ENCODE peak calls at places on chromosomes 1 and 21, in four cellular contexts. One of them, this sample, is unnamed.

GRCh38 chr1:32014199-32014936 is 700 bp downstream of the KHDRBS1 start:
- DNase-seq in spleen: peak
- DNase-seq in prostate gland: peak
- DNase-seq in mesothelial cell of epicardium: peak
- DNase-seq in this sample: peak

GRCh38 chr1:238652346-238652968 is 733.9 kb upstream of the CHRM3 start:
- DNase-seq in spleen: no peak
- DNase-seq in prostate gland: no peak
- DNase-seq in mesothelial cell of epicardium: no peak
- DNase-seq in this sample: no peak

GRCh38 chr1:183493540-183494245 is 21.4 kb downstream of the SMG7 start:
- DNase-seq in spleen: no peak
- DNase-seq in prostate gland: no peak
- DNase-seq in mesothelial cell of epicardium: no peak
- DNase-seq in this sample: no peak

GRCh38 chr1:40477680-40478057 is 579 bp downstream of the ZFP69 start:
- DNase-seq in spleen: peak
- DNase-seq in prostate gland: no peak
- DNase-seq in mesothelial cell of epicardium: peak
- DNase-seq in this sample: peak

GRCh38 chr1:44808938-44809917 is 905 bp downstream of the BTBD19 start:
- DNase-seq in spleen: peak
- DNase-seq in prostate gland: no peak
- DNase-seq in mesothelial cell of epicardium: no peak
- DNase-seq in this sample: peak

GRCh38 chr1:65832296-65832695 is 39.6 kb downstream of the PDE4B start:
- DNase-seq in spleen: no peak
- DNase-seq in prostate gland: no peak
- DNase-seq in mesothelial cell of epicardium: no peak
- DNase-seq in this sample: no peak

GRCh38 chr1:41475346-41475745 is 9.1 kb downstream of the EDN2 start:
- DNase-seq in spleen: peak
- DNase-seq in prostate gland: no peak
- DNase-seq in mesothelial cell of epicardium: no peak
- DNase-seq in this sample: no peak

GRCh38 chr1:14142397-14143095 is 442.6 kb downstream of the PRDM2 start:
- DNase-seq in spleen: no peak
- DNase-seq in prostate gland: peak
- DNase-seq in mesothelial cell of epicardium: no peak
- DNase-seq in this sample: no peak

GRCh38 chr1:197663178-197663953 is 111.9 kb downstream of the DENND1B start:
- DNase-seq in spleen: no peak
- DNase-seq in prostate gland: no peak
- DNase-seq in mesothelial cell of epicardium: no peak
- DNase-seq in this sample: no peak

GRCh38 chr1:180791806-180792205 is 120.9 kb upstream of the KIAA1614 start:
- DNase-seq in spleen: no peak
- DNase-seq in prostate gland: no peak
- DNase-seq in mesothelial cell of epicardium: no peak
- DNase-seq in this sample: no peak

GRCh38 chr1:236155399-236155767 is 13.0 kb downstream of the GPR137B start:
- DNase-seq in spleen: no peak
- DNase-seq in prostate gland: no peak
- DNase-seq in mesothelial cell of epicardium: no peak
- DNase-seq in this sample: no peak

DNA sequence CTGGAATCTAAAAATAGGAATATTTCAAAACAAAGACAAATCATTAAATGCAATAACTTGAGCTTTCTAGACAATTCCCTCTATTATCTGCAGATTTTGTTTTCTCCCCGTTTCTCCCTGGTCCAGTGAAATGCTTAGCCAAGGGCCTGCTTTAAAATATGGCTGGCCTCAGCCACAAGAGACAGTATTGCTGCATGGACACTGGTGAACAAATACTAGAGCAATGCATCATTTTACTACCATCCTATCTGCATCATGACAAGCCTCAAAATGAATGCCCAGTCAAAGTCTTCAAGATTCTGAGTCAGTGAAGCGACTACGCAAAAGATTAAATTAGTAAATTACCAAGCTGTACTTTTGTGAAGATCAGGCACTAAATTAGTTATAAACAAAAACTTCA is 80.5 kb downstream of the ENAH start:
- DNase-seq in spleen: no peak
- DNase-seq in prostate gland: no peak
- DNase-seq in mesothelial cell of epicardium: no peak
- DNase-seq in this sample: no peak
- TF ChIP-seq CTCF in spleen: no peak
- TF ChIP-seq CTCF in prostate gland: no peak
- TF ChIP-seq CTCF in mesothelial cell of epicardium: no peak
- TF ChIP-seq CTCF in this sample: no peak

DNA sequence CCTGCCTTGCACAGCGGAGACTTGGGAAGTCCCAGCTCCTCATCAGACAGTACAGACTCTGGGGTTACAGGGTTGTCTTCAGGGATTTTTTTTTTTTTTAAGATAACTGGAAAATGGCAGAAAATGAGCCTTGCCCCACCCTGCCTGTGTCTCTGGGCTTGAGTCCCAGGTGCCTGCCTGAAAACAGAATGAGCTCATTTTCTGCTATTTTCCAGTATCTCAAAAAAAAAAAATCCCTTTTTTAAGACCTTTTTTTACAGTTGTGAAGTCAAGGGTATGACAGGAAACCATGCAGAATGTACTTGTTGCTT is 10.1 kb downstream of the SLX9 start:
- DNase-seq in spleen: no peak
- DNase-seq in prostate gland: no peak
- DNase-seq in mesothelial cell of epicardium: no peak
- DNase-seq in this sample: no peak
- TF ChIP-seq CTCF in spleen: no peak
- TF ChIP-seq CTCF in prostate gland: no peak
- TF ChIP-seq CTCF in mesothelial cell of epicardium: peak
- TF ChIP-seq CTCF in this sample: no peak

GRCh38 chr1:211521102-211521815 is 29.3 kb upstream of the RD3 start:
- DNase-seq in spleen: no peak
- DNase-seq in prostate gland: no peak
- DNase-seq in mesothelial cell of epicardium: no peak
- DNase-seq in this sample: no peak

GRCh38 chr1:211518330-211519289 is 26.6 kb upstream of the RD3 start:
- DNase-seq in spleen: no peak
- DNase-seq in prostate gland: no peak
- DNase-seq in mesothelial cell of epicardium: no peak
- DNase-seq in this sample: peak

GRCh38 chr1:211522804-211523203 is 30.8 kb upstream of the RD3 start:
- DNase-seq in spleen: no peak
- DNase-seq in prostate gland: no peak
- DNase-seq in mesothelial cell of epicardium: no peak
- DNase-seq in this sample: no peak

GRCh38 chr1:211519602-211520001 is 27.6 kb upstream of the RD3 start:
- DNase-seq in spleen: no peak
- DNase-seq in prostate gland: no peak
- DNase-seq in mesothelial cell of epicardium: no peak
- DNase-seq in this sample: no peak

DNA sequence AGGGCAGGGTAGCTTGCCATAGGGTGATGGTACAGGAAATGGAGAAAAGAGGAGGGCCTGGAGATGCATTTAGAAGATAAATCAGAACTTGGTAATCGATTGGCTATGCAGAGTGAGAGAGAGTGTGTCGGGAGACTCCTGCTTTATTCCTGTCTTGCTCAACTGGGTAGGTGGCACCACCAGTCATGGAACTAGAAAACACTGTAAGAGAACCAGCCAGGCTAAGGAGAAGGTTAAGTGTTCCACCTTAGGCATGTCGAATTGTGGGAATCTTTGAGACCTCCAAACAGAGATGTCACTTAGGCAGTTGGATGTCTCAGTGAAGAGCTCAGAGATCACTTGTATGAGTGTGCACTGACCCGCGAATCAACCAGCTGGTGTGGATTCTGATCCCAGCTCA is 28.7 kb upstream of the RD3 start:
- DNase-seq in spleen: no peak
- DNase-seq in prostate gland: no peak
- DNase-seq in mesothelial cell of epicardium: no peak
- DNase-seq in this sample: no peak
- TF ChIP-seq CTCF in spleen: no peak
- TF ChIP-seq CTCF in prostate gland: no peak
- TF ChIP-seq CTCF in mesothelial cell of epicardium: no peak
- TF ChIP-seq CTCF in this sample: no peak

GRCh38 chr1:34918609-34919561 is 10.6 kb downstream of the DLGAP3 start:
- DNase-seq in spleen: no peak
- DNase-seq in prostate gland: no peak
- DNase-seq in mesothelial cell of epicardium: no peak
- DNase-seq in this sample: peak
- TF ChIP-seq CTCF in spleen: no peak
- TF ChIP-seq CTCF in prostate gland: no peak
- TF ChIP-seq CTCF in mesothelial cell of epicardium: no peak
- TF ChIP-seq CTCF in this sample: no peak

DNA sequence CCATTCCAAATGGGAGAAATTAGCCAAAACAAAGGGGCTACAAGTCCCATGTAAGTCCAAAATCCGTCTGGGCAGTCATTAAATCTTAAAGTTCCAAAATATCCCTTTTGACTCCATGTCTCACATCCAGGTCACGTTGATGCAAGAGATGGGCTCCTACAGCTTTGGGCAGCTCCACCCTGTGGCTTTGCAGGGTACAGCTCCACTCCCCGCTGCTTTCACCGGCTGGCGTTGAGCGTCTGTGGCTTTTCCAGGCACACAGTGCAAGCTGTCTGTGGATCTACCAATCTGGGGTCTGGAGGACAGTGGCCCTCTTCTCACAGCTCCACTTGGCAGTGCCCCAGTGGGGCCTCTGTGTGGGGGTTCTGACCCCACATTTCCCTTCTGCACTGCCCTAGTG is 130.2 kb downstream of the TPR start:
- DNase-seq in spleen: no peak
- DNase-seq in prostate gland: no peak
- DNase-seq in mesothelial cell of epicardium: no peak
- DNase-seq in this sample: no peak
- TF ChIP-seq CTCF in spleen: no peak
- TF ChIP-seq CTCF in prostate gland: no peak
- TF ChIP-seq CTCF in mesothelial cell of epicardium: no peak
- TF ChIP-seq CTCF in this sample: no peak

DNA sequence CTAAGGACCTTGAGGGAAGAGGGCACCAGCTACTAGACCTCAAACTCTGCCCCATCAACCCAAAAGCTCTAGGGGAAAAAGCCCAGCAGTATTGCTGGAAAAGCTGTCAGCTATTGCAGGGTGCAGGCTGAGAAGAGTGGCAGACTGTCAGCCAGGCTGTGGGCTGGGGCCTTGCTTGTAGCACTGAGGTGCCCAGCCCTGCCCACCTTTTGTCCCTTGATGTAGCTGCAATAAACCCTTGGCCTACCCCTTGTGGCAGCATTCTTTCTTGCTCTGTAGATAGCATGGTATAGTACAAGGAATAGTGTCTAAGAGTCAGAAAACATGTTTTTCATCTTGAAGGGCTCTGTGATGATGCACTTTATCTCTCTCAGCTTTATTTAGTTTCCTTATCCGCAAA is 39.4 kb downstream of the CDC14A start:
- DNase-seq in spleen: no peak
- DNase-seq in prostate gland: no peak
- DNase-seq in mesothelial cell of epicardium: no peak
- DNase-seq in this sample: no peak
- TF ChIP-seq CTCF in spleen: no peak
- TF ChIP-seq CTCF in prostate gland: no peak
- TF ChIP-seq CTCF in mesothelial cell of epicardium: no peak
- TF ChIP-seq CTCF in this sample: no peak

DNA sequence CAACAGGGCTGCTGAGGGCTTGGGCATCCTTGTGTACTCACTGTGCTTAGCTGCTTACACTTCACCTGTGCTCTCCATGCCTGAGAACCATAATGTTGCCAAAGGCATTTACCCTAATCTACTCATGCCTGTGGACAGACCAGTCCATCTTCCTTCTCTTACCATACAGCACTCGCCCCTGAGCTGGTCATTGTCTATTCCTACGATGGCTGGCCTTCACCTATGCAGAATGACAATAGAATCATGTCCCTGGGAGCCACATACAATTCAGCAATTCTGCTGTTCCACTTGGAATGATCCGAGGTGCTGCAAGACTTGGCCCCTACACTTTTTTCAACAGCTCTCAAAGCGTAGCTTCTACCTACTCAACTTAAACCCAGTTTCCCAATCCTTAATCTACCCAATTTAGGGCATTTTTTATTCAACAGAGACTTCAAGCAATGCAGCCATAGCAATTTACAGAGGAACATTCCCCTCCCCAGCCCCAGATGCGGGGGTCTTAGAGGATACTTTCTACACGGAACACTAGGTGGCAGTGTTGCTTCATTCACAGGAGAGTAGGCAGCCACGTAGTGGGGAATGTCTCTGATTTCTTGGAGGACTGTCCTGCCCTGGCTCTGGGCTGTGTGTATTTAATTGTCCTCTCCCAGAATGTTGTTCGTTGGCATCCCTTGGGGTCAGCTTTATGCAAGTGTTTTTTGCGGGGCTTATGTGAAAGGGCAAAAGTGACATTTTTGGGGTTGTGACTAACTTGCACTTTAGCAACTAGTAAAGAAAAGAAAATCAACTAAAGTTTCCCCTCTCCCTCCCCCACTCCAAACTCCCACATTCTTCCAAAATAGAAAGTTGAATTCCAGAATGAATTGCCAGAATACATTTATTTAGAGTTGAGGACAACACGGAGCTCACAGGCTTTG is 96.8 kb downstream of the PAPPA2 start:
- DNase-seq in spleen: no peak
- DNase-seq in prostate gland: peak
- DNase-seq in mesothelial cell of epicardium: peak
- DNase-seq in this sample: peak
- TF ChIP-seq CTCF in spleen: peak
- TF ChIP-seq CTCF in prostate gland: peak
- TF ChIP-seq CTCF in mesothelial cell of epicardium: peak
- TF ChIP-seq CTCF in this sample: peak

DNA sequence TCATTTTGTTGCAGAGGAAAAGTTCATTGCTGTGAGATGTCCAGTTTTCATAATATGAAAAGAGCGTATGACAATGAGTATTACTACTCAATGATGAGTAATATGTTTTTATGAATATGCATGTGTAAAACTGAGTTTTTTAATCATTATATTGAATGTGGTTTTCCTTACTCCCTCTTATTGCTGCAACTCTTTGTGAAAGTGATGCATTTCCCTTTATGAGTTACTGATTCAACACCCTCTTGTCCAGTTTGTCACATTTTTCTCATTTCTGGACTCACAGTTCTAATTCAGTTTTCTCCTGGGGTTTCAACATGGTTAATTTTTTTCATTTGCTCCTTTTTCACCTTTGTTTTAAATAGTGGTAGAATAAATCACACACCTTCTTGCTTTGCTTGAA is 35.2 kb upstream of the KCNJ15 start:
- DNase-seq in spleen: no peak
- DNase-seq in prostate gland: no peak
- DNase-seq in mesothelial cell of epicardium: no peak
- DNase-seq in this sample: peak
- TF ChIP-seq CTCF in spleen: no peak
- TF ChIP-seq CTCF in prostate gland: no peak
- TF ChIP-seq CTCF in mesothelial cell of epicardium: no peak
- TF ChIP-seq CTCF in this sample: no peak

This sample was measured in GM20000.